ENCODE peak calls at places on chromosomes 2 and 18, in four cellular contexts. L is lower lobe of right lung, E is GM10248, N is heart left ventricle. W is an unnamed sample.

GRCh38 chr2:109063326-109063670 is 65.7 kb upstream of the SH3RF3 start:
- DNase-seq in L (no peak), E (no peak), N (no peak), W (no peak)

GRCh38 chr2:192194065-192194865 is 468 bp downstream of the TMEFF2 start:
- DNase-seq in L (peak), E (no peak), N (peak), W (peak)

GRCh38 chr2:98403878-98404277 is 40.8 kb upstream of the INPP4A start:
- DNase-seq in N (no peak), L (no peak), E (no peak), W (no peak)

GRCh38 chr2:161418715-161419337 is 2.7 kb downstream of the TBR1 start:
- DNase-seq in N (no peak), L (no peak), E (peak), W (no peak)

GRCh38 chr2:191661099-191661681 is 16.7 kb upstream of the NABP1 start:
- DNase-seq in E (no peak), N (no peak), L (no peak), W (no peak)

GRCh38 chr18:4758980-4759379 is 303.9 kb upstream of the DLGAP1 start:
- DNase-seq in N (no peak), E (no peak), L (no peak), W (no peak)

GRCh38 chr18:31275722-31276463 is 42.1 kb upstream of the DSG1 start:
- DNase-seq in N (no peak), E (no peak), L (no peak), W (no peak)

GRCh38 chr2:44324971-44325426 is 36.3 kb downstream of the PREPL start:
- DNase-seq in N (peak), L (no peak), E (no peak), W (no peak)

GRCh38 chr2:174026122-174026845 is 61.1 kb upstream of the SP3 start:
- DNase-seq in N (no peak), L (no peak), E (no peak), W (no peak)

GRCh38 chr2:3094999-3095958 is 282.3 kb downstream of the EIPR1 start:
- DNase-seq in N (no peak), E (no peak), L (no peak), W (no peak)

GRCh38 chr2:147463881-147464520 is 380.8 kb upstream of the ACVR2A start:
- DNase-seq in L (no peak), N (no peak), E (peak), W (no peak)

GRCh38 chr18:41972067-41973000 is 17.3 kb downstream of the PIK3C3 start:
- DNase-seq in E (no peak), L (no peak), N (no peak), W (no peak)

GRCh38 chr2:238326801-238327365 is 6.6 kb downstream of the TRAF3IP1 start:
- DNase-seq in L (no peak), E (no peak), N (no peak), W (no peak)

GRCh38 chr2:241309684-241310117 is 5.8 kb downstream of the HDLBP start:
- DNase-seq in N (no peak), L (no peak), E (peak), W (peak)

GRCh38 chr2:113895301-113895700 is 5.4 kb downstream of the ACTR3 start:
- DNase-seq in L (no peak), N (no peak), E (no peak), W (no peak)

GRCh38 chr2:191625016-191625415 is 52.9 kb upstream of the NABP1 start:
- DNase-seq in L (peak), N (no peak), E (no peak), W (no peak)

GRCh38 chr2:217827430-217828201 is 175.2 kb downstream of the TNS1 start:
- DNase-seq in E (no peak), N (peak), L (peak), W (no peak)

GRCh38 chr18:62505669-62506494 is 16.9 kb upstream of the ZCCHC2 start:
- DNase-seq in E (peak), L (no peak), N (no peak), W (peak)

GRCh38 chr18:67735506-67735905 is 219.0 kb upstream of the DSEL start:
- DNase-seq in L (no peak), E (no peak), N (no peak), W (no peak)

GRCh38 chr2:33208400-33208799 is 261.6 kb downstream of the LTBP1 start:
- DNase-seq in E (no peak), L (no peak), N (no peak), W (no peak)

GRCh38 chr2:236309669-236310029 is 45.4 kb upstream of the ASB18 start:
- DNase-seq in L (no peak), E (peak), N (no peak), W (peak)

GRCh38 chr18:62281684-62282083 is 43.4 kb upstream of the TNFRSF11A start:
- DNase-seq in E (no peak), L (no peak), N (no peak), W (no peak)

DNA sequence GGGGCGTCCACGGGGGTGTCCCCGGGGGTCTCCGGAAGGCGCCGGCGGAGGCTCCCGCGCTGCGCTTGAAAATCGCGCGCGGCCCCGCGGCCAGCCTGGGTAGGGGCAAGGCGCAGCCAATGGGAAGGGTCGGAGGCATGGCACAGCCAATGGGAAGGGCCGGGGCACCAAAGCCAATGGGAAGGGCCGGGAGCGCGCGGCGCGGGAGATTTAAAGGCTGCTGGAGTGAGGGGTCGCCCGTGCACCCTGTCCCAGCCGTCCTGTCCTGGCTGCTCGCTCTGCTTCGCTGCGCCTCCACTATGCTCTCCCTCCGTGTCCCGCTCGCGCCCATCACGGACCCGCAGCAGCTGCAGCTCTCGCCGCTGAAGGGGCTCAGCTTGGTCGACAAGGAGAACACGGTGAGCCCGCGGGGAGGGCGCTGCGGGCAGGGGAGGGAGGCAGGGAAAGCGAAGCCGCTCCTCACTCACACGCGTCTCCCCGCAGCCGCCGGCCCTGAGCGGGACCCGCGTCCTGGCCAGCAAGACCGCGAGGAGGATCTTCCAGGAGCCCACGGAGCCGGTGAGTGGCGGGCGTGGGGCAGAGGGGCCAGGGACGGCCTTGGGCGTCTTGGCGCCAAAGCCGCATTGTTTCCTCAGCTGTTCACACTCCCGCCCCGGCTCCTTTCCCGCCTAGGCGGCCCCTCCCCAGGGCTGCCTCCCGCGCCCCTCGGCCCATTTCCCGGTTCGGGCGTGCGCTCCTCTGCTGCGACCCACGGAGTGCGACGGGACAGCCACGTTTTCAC is at the start of gene RRM2:
- DNase-seq in E (peak), N (peak), L (peak), W (peak)
- TF ChIP-seq CTCF in E (no peak), N (peak), L (no peak), W (no peak)

DNA sequence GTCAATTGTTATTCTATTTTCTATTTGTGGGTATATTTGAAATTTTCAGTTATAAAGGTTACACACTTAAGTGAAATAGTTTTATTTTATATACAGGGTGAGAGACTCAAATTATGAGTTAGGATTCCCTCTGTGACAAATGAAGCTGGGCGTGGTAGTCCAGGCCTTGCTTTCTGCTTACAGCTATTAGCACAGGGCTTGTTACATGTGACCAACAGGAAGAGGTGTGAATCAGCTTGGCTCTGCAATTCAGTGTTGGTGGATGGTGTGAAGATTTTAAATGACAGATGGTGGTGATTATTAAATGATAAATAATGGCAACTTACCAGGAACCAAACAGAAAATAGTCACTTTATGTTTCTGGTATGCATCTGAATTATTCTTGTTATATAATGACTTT is 64.4 kb upstream of the NOSTRIN start:
- DNase-seq in E (no peak), N (peak), L (no peak), W (no peak)
- TF ChIP-seq CTCF in E (no peak), N (no peak), L (no peak), W (no peak)

GRCh38 chr2:2016912-2017311 is 272.6 kb upstream of the PXDN start:
- DNase-seq in L (no peak), N (no peak), E (no peak), W (no peak)
- TF ChIP-seq CTCF in L (no peak), N (no peak), E (no peak), W (no peak)

GRCh38 chr18:74485860-74486849 is 10.0 kb upstream of the CNDP2 start:
- DNase-seq in L (no peak), N (no peak), E (no peak), W (no peak)
- TF ChIP-seq CTCF in L (no peak), N (no peak), E (no peak), W (no peak)

GRCh38 chr2:132466428-132467028 is 49.9 kb downstream of the GPR39 start:
- DNase-seq in E (no peak), N (no peak), L (no peak), W (no peak)
- TF ChIP-seq CTCF in E (no peak), N (no peak), L (no peak), W (no peak)

DNA sequence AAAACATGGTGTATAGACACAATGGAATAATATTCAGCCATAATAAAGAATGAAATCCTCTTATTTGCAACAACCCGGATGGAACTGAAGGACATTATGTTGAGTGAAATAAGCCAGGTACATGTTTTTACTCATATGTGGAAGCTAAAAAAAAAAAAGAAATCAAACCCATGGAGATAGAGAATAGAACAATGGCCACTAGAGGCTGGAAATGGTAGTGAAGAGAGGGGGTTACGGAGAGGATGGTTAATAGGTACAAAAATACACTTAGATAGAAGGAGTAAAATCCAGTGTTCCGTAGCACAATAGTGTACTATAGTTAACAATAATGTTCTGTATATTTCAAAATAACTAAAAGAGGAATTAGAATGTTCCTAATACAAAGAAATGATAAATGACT is 12.8 kb upstream of the KIAA2012 start:
- DNase-seq in L (no peak), N (no peak), E (no peak), W (no peak)
- TF ChIP-seq CTCF in L (no peak), N (peak), E (no peak), W (peak)

DNA sequence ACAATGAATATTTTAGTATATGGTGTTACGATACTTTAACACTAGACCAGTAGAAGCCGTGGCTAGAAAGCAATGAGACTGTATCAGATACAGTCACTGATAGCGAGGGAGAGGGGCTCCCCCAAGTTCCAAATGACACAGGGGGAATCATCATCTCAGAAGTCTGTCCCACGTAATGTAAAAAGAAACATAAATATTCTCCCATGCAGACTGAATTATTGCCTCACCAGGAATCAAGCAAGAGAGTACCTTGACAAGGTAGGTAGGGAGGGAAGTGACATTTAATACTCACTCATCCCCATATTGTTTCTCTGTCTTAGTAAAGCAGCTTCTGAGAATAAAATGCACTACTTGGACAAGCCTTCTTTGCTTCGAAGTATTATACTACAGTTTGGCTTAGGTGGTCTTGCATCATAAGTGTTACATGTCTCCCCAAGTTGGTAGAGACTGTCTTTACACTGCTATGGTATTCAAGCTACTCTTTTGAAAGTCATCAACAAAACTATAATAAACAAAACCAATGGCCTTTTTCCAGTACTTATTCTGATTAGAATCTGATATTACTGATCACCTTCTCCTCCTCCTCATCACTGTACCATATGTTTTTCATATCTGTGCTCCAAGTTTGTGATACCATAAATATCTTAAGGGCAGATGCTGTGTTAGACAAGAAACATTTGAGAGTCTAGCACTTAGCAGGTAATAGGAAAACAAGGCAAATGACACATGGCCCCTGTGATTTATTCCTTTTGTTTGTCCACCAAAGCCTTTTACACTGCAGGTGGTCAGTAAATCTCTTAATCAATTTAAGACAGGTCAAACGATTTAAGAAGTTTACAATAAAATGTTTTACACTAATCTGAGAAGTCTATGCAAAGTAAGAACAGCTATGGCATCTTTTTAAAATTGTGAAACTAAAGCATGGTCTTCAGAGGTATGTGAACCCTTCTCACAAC is 2.7 kb downstream of the LAPTM4A start:
- DNase-seq in E (no peak), N (no peak), L (no peak), W (no peak)
- TF ChIP-seq CTCF in E (no peak), N (no peak), L (no peak), W (no peak)

DNA sequence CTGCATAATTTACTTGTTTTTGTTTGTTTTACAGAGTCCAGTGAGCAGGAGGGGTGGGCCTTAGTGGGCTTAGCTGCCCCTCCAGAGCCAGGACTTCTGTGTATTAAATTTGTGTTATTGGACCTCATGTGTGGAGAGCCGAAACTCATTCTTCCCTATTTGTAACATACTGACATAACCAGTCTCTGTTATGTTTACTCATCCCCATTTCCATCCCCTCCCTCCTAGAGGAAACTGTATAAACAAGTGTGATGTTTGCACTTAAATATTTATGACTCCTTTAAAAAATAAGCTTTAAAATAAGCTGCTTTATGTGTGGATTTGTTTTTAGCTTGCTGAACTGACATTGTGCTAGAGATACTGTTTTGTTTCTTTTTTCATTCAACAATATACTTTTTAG is 13.8 kb downstream of the ZNF512 start:
- DNase-seq in L (no peak), N (no peak), E (no peak), W (no peak)
- TF ChIP-seq CTCF in L (no peak), N (no peak), E (no peak), W (no peak)

W was measured in GM13977.